ENCODE peak calls at places on chromosomes 3 and 15, in six cellular contexts. One of them, this sample, is unnamed.

GRCh38 chr15:85379403-85380131 is 836 bp upstream of the AKAP13 start:
- DNase-seq in GM12891: no peak
- DNase-seq in LNCaP clone FGC: no peak
- DNase-seq in T-helper 9 cell: peak
- DNase-seq in right lobe of liver: no peak
- DNase-seq in RPMI8226: peak
- DNase-seq in this sample: peak

GRCh38 chr15:68578960-68579935 is at the start of gene CORO2B:
- DNase-seq in GM12891: no peak
- DNase-seq in LNCaP clone FGC: no peak
- DNase-seq in T-helper 9 cell: no peak
- DNase-seq in right lobe of liver: peak
- DNase-seq in RPMI8226: peak
- DNase-seq in this sample: peak

GRCh38 chr3:56133423-56133822 is 334.8 kb downstream of the ERC2 start:
- DNase-seq in GM12891: no peak
- DNase-seq in LNCaP clone FGC: no peak
- DNase-seq in T-helper 9 cell: no peak
- DNase-seq in right lobe of liver: no peak
- DNase-seq in RPMI8226: no peak
- DNase-seq in this sample: peak

GRCh38 chr3:76566211-76566534 is 473.7 kb upstream of the ROBO2 start:
- DNase-seq in GM12891: no peak
- DNase-seq in LNCaP clone FGC: no peak
- DNase-seq in T-helper 9 cell: no peak
- DNase-seq in right lobe of liver: no peak
- DNase-seq in RPMI8226: peak
- DNase-seq in this sample: no peak

GRCh38 chr15:70512772-70513362 is 250.5 kb downstream of the UACA start:
- DNase-seq in GM12891: no peak
- DNase-seq in LNCaP clone FGC: peak
- DNase-seq in T-helper 9 cell: peak
- DNase-seq in right lobe of liver: no peak
- DNase-seq in RPMI8226: peak
- DNase-seq in this sample: peak

GRCh38 chr3:127389913-127390312 is 102.1 kb upstream of the PRR20G start:
- DNase-seq in GM12891: no peak
- DNase-seq in LNCaP clone FGC: no peak
- DNase-seq in T-helper 9 cell: no peak
- DNase-seq in right lobe of liver: no peak
- DNase-seq in RPMI8226: no peak
- DNase-seq in this sample: no peak

GRCh38 chr3:37932505-37932904 is 58.1 kb upstream of the VILL start:
- DNase-seq in GM12891: no peak
- DNase-seq in LNCaP clone FGC: no peak
- DNase-seq in T-helper 9 cell: no peak
- DNase-seq in right lobe of liver: no peak
- DNase-seq in RPMI8226: no peak
- DNase-seq in this sample: no peak

GRCh38 chr3:194134757-194135515 is 1.0 kb upstream of the HES1 start:
- DNase-seq in GM12891: peak
- DNase-seq in LNCaP clone FGC: peak
- DNase-seq in T-helper 9 cell: peak
- DNase-seq in right lobe of liver: peak
- DNase-seq in RPMI8226: peak
- DNase-seq in this sample: peak

GRCh38 chr3:167493240-167493639 is 19.4 kb upstream of the SERPINI2 start:
- DNase-seq in GM12891: no peak
- DNase-seq in LNCaP clone FGC: peak
- DNase-seq in T-helper 9 cell: no peak
- DNase-seq in right lobe of liver: no peak
- DNase-seq in RPMI8226: peak
- DNase-seq in this sample: no peak

GRCh38 chr3:23806322-23807160 is 786 bp downstream of the UBE2E1 start:
- DNase-seq in GM12891: no peak
- DNase-seq in LNCaP clone FGC: no peak
- DNase-seq in T-helper 9 cell: peak
- DNase-seq in right lobe of liver: peak
- DNase-seq in RPMI8226: peak
- DNase-seq in this sample: no peak

GRCh38 chr15:38406451-38406850 is 47.5 kb upstream of the FAM98B start:
- DNase-seq in GM12891: no peak
- DNase-seq in LNCaP clone FGC: no peak
- DNase-seq in T-helper 9 cell: no peak
- DNase-seq in right lobe of liver: no peak
- DNase-seq in RPMI8226: no peak
- DNase-seq in this sample: peak

GRCh38 chr3:31066999-31067398 is 172.5 kb upstream of the GADL1 start:
- DNase-seq in GM12891: no peak
- DNase-seq in LNCaP clone FGC: peak
- DNase-seq in T-helper 9 cell: no peak
- DNase-seq in right lobe of liver: no peak
- DNase-seq in RPMI8226: peak
- DNase-seq in this sample: peak

GRCh38 chr3:67706934-67707333 is 52.5 kb upstream of the SUCLG2 start:
- DNase-seq in GM12891: no peak
- DNase-seq in LNCaP clone FGC: peak
- DNase-seq in T-helper 9 cell: no peak
- DNase-seq in right lobe of liver: no peak
- DNase-seq in RPMI8226: no peak
- DNase-seq in this sample: no peak

GRCh38 chr3:17032407-17033034 is 147.8 kb downstream of the PLCL2 start:
- DNase-seq in GM12891: no peak
- DNase-seq in LNCaP clone FGC: peak
- DNase-seq in T-helper 9 cell: no peak
- DNase-seq in right lobe of liver: no peak
- DNase-seq in RPMI8226: peak
- DNase-seq in this sample: peak

GRCh38 chr3:80771085-80771484 is 990.4 kb downstream of the GBE1 start:
- DNase-seq in GM12891: no peak
- DNase-seq in LNCaP clone FGC: no peak
- DNase-seq in T-helper 9 cell: no peak
- DNase-seq in right lobe of liver: no peak
- DNase-seq in RPMI8226: peak
- DNase-seq in this sample: no peak

GRCh38 chr3:37256447-37256846 is 82.1 kb upstream of the LRRFIP2 start:
- DNase-seq in GM12891: no peak
- DNase-seq in LNCaP clone FGC: no peak
- DNase-seq in T-helper 9 cell: no peak
- DNase-seq in right lobe of liver: no peak
- DNase-seq in RPMI8226: no peak
- DNase-seq in this sample: no peak

GRCh38 chr3:14477311-14477935 is 62.7 kb downstream of the GRIP2 start:
- DNase-seq in GM12891: no peak
- DNase-seq in LNCaP clone FGC: no peak
- DNase-seq in T-helper 9 cell: no peak
- DNase-seq in right lobe of liver: no peak
- DNase-seq in RPMI8226: no peak
- DNase-seq in this sample: no peak

This sample was measured in AG10803.